ENCODE peak calls at places on chromosomes 7 and 10, in four cellular contexts. V is H1, Z is K562, D is GM12878. P is an unnamed sample.
A peak's percentile ranks its signal among the peaks of the same experiment; 100 is the strongest.

GRCh38 chr10:71770255-71770654 is 3.1 kb downstream of the VSIR start:
- DNase-seq in Z (no peak), V (no peak), D (no peak), P (no peak)

GRCh38 chr7:45592230-45592991 is 18.2 kb downstream of the ADCY1 start:
- DNase-seq in V (no peak), Z (no peak), D (no peak), P (no peak)

GRCh38 chr10:15169555-15170407 is 1.3 kb upstream of the NMT2 start:
- DNase-seq in V (no peak), Z (no peak), D (no peak), P (no peak)

GRCh38 chr7:74215921-74216320 is 6.1 kb downstream of the LAT2 start:
- DNase-seq in D (no peak), Z (no peak), V (no peak), P (no peak)

GRCh38 chr7:104967088-104967487 is 46.9 kb upstream of the KMT2E start:
- DNase-seq in V (no peak), D (no peak), Z (peak; percentile 71), P (no peak)

GRCh38 chr7:124246262-124246863 is 213.5 kb upstream of the TMEM229A start:
- DNase-seq in V (no peak), Z (no peak), D (no peak), P (peak; percentile 10)

GRCh38 chr10:28806481-28806880 is 129.2 kb downstream of the BAMBI start:
- DNase-seq in V (no peak), D (no peak), Z (no peak), P (no peak)

GRCh38 chr10:11279286-11279685 is 261.6 kb downstream of the CELF2 start:
- DNase-seq in D (no peak), V (no peak), Z (no peak), P (no peak)

GRCh38 chr10:10785627-10786333 is 231.9 kb upstream of the CELF2 start:
- DNase-seq in V (no peak), Z (no peak), D (no peak), P (peak; percentile 45)

GRCh38 chr7:47327698-47328391 is 254.1 kb downstream of the TNS3 start:
- DNase-seq in V (peak; percentile 36), Z (no peak), D (no peak), P (peak; percentile 92)

GRCh38 chr10:78672898-78673297 is 395.9 kb upstream of the ZMIZ1 start:
- DNase-seq in Z (no peak), V (no peak), D (no peak), P (no peak)

GRCh38 chr7:155362380-155363145 is 64.9 kb downstream of the INSIG1 start:
- DNase-seq in Z (no peak), V (no peak), D (no peak), P (no peak)

GRCh38 chr7:129777195-129777844 is 165.8 kb downstream of the NRF1 start:
- DNase-seq in D (no peak), Z (no peak), V (no peak), P (peak; percentile 62)

GRCh38 chr7:40644454-40645188 is 509.8 kb downstream of the SUGCT start:
- DNase-seq in D (no peak), Z (no peak), V (no peak), P (no peak)

GRCh38 chr10:28652703-28653102 is 24.6 kb upstream of the BAMBI start:
- DNase-seq in D (no peak), V (no peak), Z (no peak), P (no peak)

GRCh38 chr7:92740713-92741126 is 95.7 kb downstream of the CDK6 start:
- DNase-seq in V (peak; percentile 39), D (no peak), Z (no peak), P (peak; percentile 58)

GRCh38 chr10:63770523-63770922 is 249.3 kb downstream of the REEP3 start:
- DNase-seq in V (no peak), Z (no peak), D (no peak), P (peak; percentile 36)
- TF ChIP-seq CTCF in V (peak; percentile 15), Z (no peak), D (no peak), P (peak; percentile 30)

DNA sequence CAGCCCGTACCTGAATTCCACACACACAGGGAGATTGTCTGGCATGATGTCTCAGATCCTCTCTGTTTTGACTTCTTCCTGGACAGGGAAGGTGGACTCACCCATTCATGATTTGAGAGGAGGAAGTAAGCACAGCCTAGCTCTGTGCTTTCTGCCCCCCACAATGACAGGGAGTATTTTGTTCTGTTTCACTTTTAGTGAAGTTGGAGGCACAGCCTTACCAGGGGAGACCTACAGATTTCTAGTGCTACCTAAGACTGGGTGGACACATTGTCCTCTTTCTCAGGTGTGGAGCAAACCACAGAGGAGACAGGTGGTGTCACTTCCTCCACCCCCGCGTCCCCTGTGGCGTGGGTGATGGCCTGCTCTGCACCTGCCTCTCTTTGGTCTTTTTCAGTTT is 408.6 kb upstream of the PFKP start:
- DNase-seq in D (no peak), Z (no peak), V (no peak), P (no peak)
- TF ChIP-seq CREB1 in D (no peak), Z (no peak), V (no peak), P (no peak)

GRCh38 chr10:19347592-19347991 is 299.0 kb downstream of the MALRD1 start:
- DNase-seq in Z (no peak), D (no peak), V (no peak), P (peak; percentile 65)
- TF ChIP-seq CTCF in Z (no peak), D (no peak), V (peak; percentile 56), P (peak; percentile 64)

GRCh38 chr7:55983537-55983936 is 19.2 kb downstream of the NIPSNAP2 start:
- DNase-seq in Z (no peak), V (no peak), D (no peak), P (no peak)
- TF ChIP-seq CREB1 in Z (no peak), V (no peak), D (no peak), P (no peak)

DNA sequence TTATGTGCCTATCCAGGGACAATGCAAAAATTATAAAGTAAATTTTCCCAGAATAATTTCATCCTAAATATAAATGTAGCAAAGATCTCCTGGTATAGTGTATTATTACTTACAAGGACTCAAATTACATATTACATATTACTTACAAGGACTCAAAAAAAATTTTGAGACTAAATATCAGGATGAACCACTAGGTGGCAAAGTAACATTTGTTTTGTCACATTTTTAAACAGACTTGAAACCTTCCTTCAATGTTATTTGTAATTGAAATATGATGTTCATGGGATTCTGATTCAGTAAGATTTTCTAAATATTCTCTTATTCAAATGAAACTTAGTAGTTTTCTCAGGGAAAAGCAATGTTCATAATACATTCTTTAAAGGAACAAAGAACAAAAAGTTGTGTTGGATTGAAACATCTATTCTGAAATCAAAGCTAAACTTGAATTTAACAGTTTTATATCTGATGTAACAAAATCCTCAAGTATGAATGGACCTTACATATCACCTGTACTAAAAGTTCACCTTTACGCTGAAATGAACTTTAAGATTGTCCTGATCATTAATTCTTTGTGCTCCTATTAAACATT is 74.3 kb upstream of the GNAI1 start:
- DNase-seq in D (no peak), Z (no peak), V (no peak), P (peak; percentile 64)
- TF ChIP-seq CTCF in D (peak; percentile 25), Z (no peak), V (peak; percentile 35), P (no peak)

P was measured in GM23338.